ENCODE peak calls at places on chromosomes 13 and 19, in seven cellular contexts. D is H54; E is activated CD8-positive, alpha-beta T cell treated with anti-CD3 and anti-CD28 coated beads, Interleukin-2, amount 10 ng/mL, durations not matched to agents 7 days and 5 days; R is AG09319; S is stimulated activated CD8-positive, alpha-beta memory T cell treated with anti-CD3 and anti-CD28 coated beads, Interleukin-15, amount 100 ng/mL, for 1 hour; Y is T-helper 1 cell; J is cardiac fibroblast. C is an unnamed sample.

GRCh38 chr19:2270157-2270571 is 11.8 kb downstream of the PEAK3 start:
- DNase-seq in D (no peak), E (peak; percentile 59), R (no peak), S (no peak), Y (no peak), J (no peak), C (no peak)

GRCh38 chr19:13329766-13330165 is 176.5 kb downstream of the CACNA1A start:
- DNase-seq in D (no peak), E (no peak), R (no peak), S (no peak), Y (no peak), J (no peak), C (no peak)

GRCh38 chr13:51834581-51835158 is 10.3 kb downstream of the TMEM272 start:
- DNase-seq in D (no peak), E (peak; percentile 15), R (no peak), S (no peak), Y (no peak), J (no peak), C (no peak)

GRCh38 chr13:96181886-96182285 is 92.0 kb downstream of the HS6ST3 start:
- DNase-seq in D (no peak), E (no peak), R (no peak), S (no peak), Y (no peak), J (peak; percentile 25), C (no peak)

GRCh38 chr13:97367427-97367826 is 66.5 kb upstream of the RAP2A start:
- DNase-seq in D (peak; percentile 64), E (no peak), R (peak; percentile 36), S (no peak), Y (no peak), J (peak; percentile 51), C (peak; percentile 86)

GRCh38 chr13:64869539-64869938 is 2360.6 kb downstream of the PCDH9 start:
- DNase-seq in D (no peak), E (no peak), R (no peak), S (no peak), Y (no peak), J (no peak), C (no peak)

GRCh38 chr19:41933693-41934426 is 5.6 kb upstream of the ERFL start:
- DNase-seq in D (no peak), E (no peak), R (no peak), S (no peak), Y (no peak), J (no peak), C (no peak)

GRCh38 chr13:97116754-97117153 is 105.4 kb upstream of the MBNL2 start:
- DNase-seq in D (peak; percentile 55), E (no peak), R (no peak), S (no peak), Y (no peak), J (peak; percentile 60), C (peak; percentile 68)

GRCh38 chr13:89969996-89970709 is 1377.3 kb upstream of the MIR17HG start:
- DNase-seq in D (no peak), E (no peak), R (no peak), S (no peak), Y (no peak), J (peak; percentile 2), C (peak; percentile 53)

GRCh38 chr19:16467581-16467980 is 4.2 kb downstream of the EPS15L1 start:
- DNase-seq in D (no peak), E (no peak), R (no peak), S (no peak), Y (no peak), J (no peak), C (no peak)

GRCh38 chr13:43360911-43361605 is 337.7 kb downstream of the DNAJC15 start:
- DNase-seq in D (no peak), E (no peak), R (no peak), S (no peak), Y (no peak), J (peak; percentile 53), C (peak; percentile 33)

GRCh38 chr13:39616087-39616694 is 13.2 kb upstream of the LHFPL6 start:
- DNase-seq in D (peak; percentile 11), E (peak; percentile 57), R (no peak), S (no peak), Y (no peak), J (peak; percentile 78), C (peak; percentile 72)

GRCh38 chr19:15780595-15781418 is 6.7 kb upstream of the OR10H5 start:
- DNase-seq in D (no peak), E (no peak), R (no peak), S (no peak), Y (no peak), J (no peak), C (no peak)

GRCh38 chr19:18814063-18814462 is 17.7 kb upstream of the UPF1 start:
- DNase-seq in D (no peak), E (no peak), R (no peak), S (no peak), Y (no peak), J (peak; percentile 22), C (no peak)

GRCh38 chr19:10797541-10798256 is 38.3 kb downstream of the TMED1 start:
- DNase-seq in D (no peak), E (peak; percentile 88), R (no peak), S (peak; percentile 71), Y (peak; percentile 75), J (peak; percentile 15), C (no peak)

GRCh38 chr19:49889687-49890348 is 6.9 kb downstream of the IL4I1 start:
- DNase-seq in D (no peak), E (peak; percentile 80), R (no peak), S (peak; percentile 41), Y (peak; percentile 72), J (peak; percentile 75), C (peak; percentile 60)

GRCh38 chr19:1978346-1978894 is 37.1 kb downstream of the BTBD2 start:
- DNase-seq in D (no peak), E (no peak), R (no peak), S (no peak), Y (no peak), J (no peak), C (no peak)

GRCh38 chr13:41552031-41552430 is 94.7 kb downstream of the RGCC start:
- DNase-seq in D (no peak), E (peak; percentile 9), R (no peak), S (no peak), Y (no peak), J (no peak), C (no peak)

C was measured in mesenchymal stem cell.